ENCODE peak calls at places on chromosomes 2 and 18, in six cellular contexts. A is A549; R is WTC11; Q is stimulated activated CD4-positive, alpha-beta T cell treated with anti-CD3 and anti-CD28 coated beads, Interleukin-1b, Interleukin-23, amount 100 ng/mL, for 1 hour; U is non-pigmented ciliary epithelial cell; T is NCI-H345. G is an unnamed sample.

GRCh38 chr2:233053928-233054774 is 6.0 kb upstream of the INPP5D start:
- DNase-seq in A (peak), R (peak), Q (peak), U (no peak), T (peak), G (no peak)

GRCh38 chr2:81007104-81007503 is 702.6 kb upstream of the LRRTM1 start:
- DNase-seq in A (no peak), R (no peak), Q (no peak), U (no peak), T (no peak), G (no peak)

GRCh38 chr2:149115781-149116180 is 77.3 kb downstream of the LYPD6B start:
- DNase-seq in A (no peak), R (no peak), Q (no peak), U (no peak), T (no peak), G (no peak)

GRCh38 chr2:113175736-113176695 is 2.2 kb downstream of the PSD4 start:
- DNase-seq in A (no peak), R (no peak), Q (no peak), U (no peak), T (no peak), G (no peak)

GRCh38 chr18:65919018-65919417 is 168.2 kb downstream of the CDH7 start:
- DNase-seq in A (no peak), R (no peak), Q (no peak), U (no peak), T (no peak), G (no peak)

GRCh38 chr18:48629730-48630324 is 91.0 kb downstream of the CTIF start:
- DNase-seq in A (peak), R (no peak), Q (no peak), U (peak), T (no peak), G (no peak)

GRCh38 chr18:26561769-26562168 is 13.4 kb upstream of the KCTD1 start:
- DNase-seq in A (no peak), R (no peak), Q (no peak), U (no peak), T (no peak), G (no peak)

GRCh38 chr18:12943200-12943599 is 4.6 kb upstream of the SEH1L start:
- DNase-seq in A (no peak), R (no peak), Q (no peak), U (no peak), T (no peak), G (no peak)

GRCh38 chr2:68730828-68731227 is 3.8 kb upstream of the ARHGAP25 start:
- DNase-seq in A (no peak), R (no peak), Q (no peak), U (peak), T (no peak), G (no peak)

GRCh38 chr18:78136986-78137385 is 842.6 kb upstream of the SALL3 start:
- DNase-seq in A (no peak), R (no peak), Q (no peak), U (no peak), T (no peak), G (no peak)

GRCh38 chr2:41877114-41877513 is 170.7 kb upstream of the PKDCC start:
- DNase-seq in A (no peak), R (no peak), Q (no peak), U (no peak), T (no peak), G (no peak)

GRCh38 chr2:16630463-16630862 is 35.2 kb downstream of the CYRIA start:
- DNase-seq in A (no peak), R (no peak), Q (no peak), U (no peak), T (no peak), G (no peak)

GRCh38 chr18:60466671-60467070 is 94.1 kb upstream of the MC4R start:
- DNase-seq in A (no peak), R (no peak), Q (no peak), U (no peak), T (no peak), G (no peak)

GRCh38 chr2:98703738-98704137 is 27.2 kb downstream of the MGAT4A start:
- DNase-seq in A (no peak), R (no peak), Q (no peak), U (no peak), T (no peak), G (no peak)

GRCh38 chr18:40841473-40841872 is 1113.6 kb upstream of the PIK3C3 start:
- DNase-seq in A (no peak), R (no peak), Q (no peak), U (no peak), T (no peak), G (no peak)

GRCh38 chr2:26185954-26186353 is 13.1 kb downstream of the GAREM2 start:
- DNase-seq in A (no peak), R (no peak), Q (no peak), U (no peak), T (no peak), G (no peak)

GRCh38 chr18:58714259-58714658 is 43.0 kb downstream of the MALT1 start:
- DNase-seq in A (no peak), R (no peak), Q (no peak), U (no peak), T (no peak), G (no peak)